ENCODE peak calls at places on chromosomes 16 and 17, in four cellular contexts. One of them, this sample, is unnamed.

GRCh38 chr17:78429618-78429995 is 51.2 kb downstream of the PGS1 start:
- DNase-seq in NCI-H446: no peak
- DNase-seq in NCI-H510A treated with DMSO at 0.1 percent for 48 hours: no peak
- DNase-seq in activated CD4-positive, alpha-beta T cell treated with anti-CD3 and anti-CD28 coated beads for 1 hour: no peak
- DNase-seq in this sample: no peak

GRCh38 chr17:21295036-21295952 is 10.8 kb downstream of the MAP2K3 start:
- DNase-seq in NCI-H446: no peak
- DNase-seq in NCI-H510A treated with DMSO at 0.1 percent for 48 hours: no peak
- DNase-seq in activated CD4-positive, alpha-beta T cell treated with anti-CD3 and anti-CD28 coated beads for 1 hour: no peak
- DNase-seq in this sample: no peak

GRCh38 chr16:88508868-88509748 is 56.0 kb downstream of the ZFPM1 start:
- DNase-seq in NCI-H446: no peak
- DNase-seq in NCI-H510A treated with DMSO at 0.1 percent for 48 hours: no peak
- DNase-seq in activated CD4-positive, alpha-beta T cell treated with anti-CD3 and anti-CD28 coated beads for 1 hour: no peak
- DNase-seq in this sample: no peak

GRCh38 chr17:7883781-7884386 is 4.7 kb upstream of the CHD3 start:
- DNase-seq in NCI-H446: no peak
- DNase-seq in NCI-H510A treated with DMSO at 0.1 percent for 48 hours: peak
- DNase-seq in activated CD4-positive, alpha-beta T cell treated with anti-CD3 and anti-CD28 coated beads for 1 hour: no peak
- DNase-seq in this sample: no peak

GRCh38 chr17:46191332-46192210 is 1.7 kb downstream of the KANSL1 start:
- DNase-seq in NCI-H446: peak
- DNase-seq in NCI-H510A treated with DMSO at 0.1 percent for 48 hours: peak
- DNase-seq in activated CD4-positive, alpha-beta T cell treated with anti-CD3 and anti-CD28 coated beads for 1 hour: no peak
- DNase-seq in this sample: no peak

GRCh38 chr16:81003610-81004460 is 2.9 kb downstream of the CMC2 start:
- DNase-seq in NCI-H446: no peak
- DNase-seq in NCI-H510A treated with DMSO at 0.1 percent for 48 hours: no peak
- DNase-seq in activated CD4-positive, alpha-beta T cell treated with anti-CD3 and anti-CD28 coated beads for 1 hour: no peak
- DNase-seq in this sample: no peak

GRCh38 chr16:69741951-69742904 is 12.5 kb downstream of the NOB1 start:
- DNase-seq in NCI-H446: no peak
- DNase-seq in NCI-H510A treated with DMSO at 0.1 percent for 48 hours: no peak
- DNase-seq in activated CD4-positive, alpha-beta T cell treated with anti-CD3 and anti-CD28 coated beads for 1 hour: no peak
- DNase-seq in this sample: no peak

GRCh38 chr17:3535253-3535995 is 22.2 kb downstream of the TRPV3 start:
- DNase-seq in NCI-H446: no peak
- DNase-seq in NCI-H510A treated with DMSO at 0.1 percent for 48 hours: no peak
- DNase-seq in activated CD4-positive, alpha-beta T cell treated with anti-CD3 and anti-CD28 coated beads for 1 hour: peak
- DNase-seq in this sample: peak

GRCh38 chr17:73318427-73318813 is 6.6 kb upstream of the CDC42EP4 start:
- DNase-seq in NCI-H446: no peak
- DNase-seq in NCI-H510A treated with DMSO at 0.1 percent for 48 hours: no peak
- DNase-seq in activated CD4-positive, alpha-beta T cell treated with anti-CD3 and anti-CD28 coated beads for 1 hour: no peak
- DNase-seq in this sample: no peak

GRCh38 chr17:78723001-78723796 is 58.9 kb downstream of the CYTH1 start:
- DNase-seq in NCI-H446: no peak
- DNase-seq in NCI-H510A treated with DMSO at 0.1 percent for 48 hours: peak
- DNase-seq in activated CD4-positive, alpha-beta T cell treated with anti-CD3 and anti-CD28 coated beads for 1 hour: no peak
- DNase-seq in this sample: peak

GRCh38 chr16:68921654-68922053 is 78.3 kb downstream of the TANGO6 start:
- DNase-seq in NCI-H446: no peak
- DNase-seq in NCI-H510A treated with DMSO at 0.1 percent for 48 hours: no peak
- DNase-seq in activated CD4-positive, alpha-beta T cell treated with anti-CD3 and anti-CD28 coated beads for 1 hour: no peak
- DNase-seq in this sample: no peak

GRCh38 chr16:1830213-1830612 is 3.2 kb downstream of the FAHD1 start:
- DNase-seq in NCI-H446: no peak
- DNase-seq in NCI-H510A treated with DMSO at 0.1 percent for 48 hours: no peak
- DNase-seq in activated CD4-positive, alpha-beta T cell treated with anti-CD3 and anti-CD28 coated beads for 1 hour: no peak
- DNase-seq in this sample: no peak

GRCh38 chr16:66609139-66609510 is 4.6 kb downstream of the CMTM3 start:
- DNase-seq in NCI-H446: no peak
- DNase-seq in NCI-H510A treated with DMSO at 0.1 percent for 48 hours: no peak
- DNase-seq in activated CD4-positive, alpha-beta T cell treated with anti-CD3 and anti-CD28 coated beads for 1 hour: no peak
- DNase-seq in this sample: no peak

GRCh38 chr17:57871863-57872262 is 22.0 kb upstream of the MRPS23 start:
- DNase-seq in NCI-H446: no peak
- DNase-seq in NCI-H510A treated with DMSO at 0.1 percent for 48 hours: no peak
- DNase-seq in activated CD4-positive, alpha-beta T cell treated with anti-CD3 and anti-CD28 coated beads for 1 hour: no peak
- DNase-seq in this sample: no peak

GRCh38 chr17:81322271-81323082 is 27.4 kb upstream of the SLC38A10 start:
- DNase-seq in NCI-H446: no peak
- DNase-seq in NCI-H510A treated with DMSO at 0.1 percent for 48 hours: no peak
- DNase-seq in activated CD4-positive, alpha-beta T cell treated with anti-CD3 and anti-CD28 coated beads for 1 hour: no peak
- DNase-seq in this sample: no peak

GRCh38 chr16:4272114-4272954 is 489 bp downstream of the TFAP4 start:
- DNase-seq in NCI-H446: no peak
- DNase-seq in NCI-H510A treated with DMSO at 0.1 percent for 48 hours: peak
- DNase-seq in activated CD4-positive, alpha-beta T cell treated with anti-CD3 and anti-CD28 coated beads for 1 hour: no peak
- DNase-seq in this sample: no peak

GRCh38 chr17:385195-385835 is 32.7 kb upstream of the RPH3AL start:
- DNase-seq in NCI-H446: no peak
- DNase-seq in NCI-H510A treated with DMSO at 0.1 percent for 48 hours: no peak
- DNase-seq in activated CD4-positive, alpha-beta T cell treated with anti-CD3 and anti-CD28 coated beads for 1 hour: no peak
- DNase-seq in this sample: no peak

GRCh38 chr17:43878260-43879082 is 28.9 kb downstream of the MPP2 start:
- DNase-seq in NCI-H446: no peak
- DNase-seq in NCI-H510A treated with DMSO at 0.1 percent for 48 hours: peak
- DNase-seq in activated CD4-positive, alpha-beta T cell treated with anti-CD3 and anti-CD28 coated beads for 1 hour: peak
- DNase-seq in this sample: peak

GRCh38 chr17:40415390-40415789 is 2.3 kb downstream of the TOP2A start:
- DNase-seq in NCI-H446: peak
- DNase-seq in NCI-H510A treated with DMSO at 0.1 percent for 48 hours: peak
- DNase-seq in activated CD4-positive, alpha-beta T cell treated with anti-CD3 and anti-CD28 coated beads for 1 hour: no peak
- DNase-seq in this sample: no peak

GRCh38 chr17:29070308-29070707 is 27.4 kb downstream of the PIPOX start:
- DNase-seq in NCI-H446: no peak
- DNase-seq in NCI-H510A treated with DMSO at 0.1 percent for 48 hours: no peak
- DNase-seq in activated CD4-positive, alpha-beta T cell treated with anti-CD3 and anti-CD28 coated beads for 1 hour: no peak
- DNase-seq in this sample: no peak

GRCh38 chr16:88922114-88922825 is 54.7 kb downstream of the CBFA2T3 start:
- DNase-seq in NCI-H446: no peak
- DNase-seq in NCI-H510A treated with DMSO at 0.1 percent for 48 hours: no peak
- DNase-seq in activated CD4-positive, alpha-beta T cell treated with anti-CD3 and anti-CD28 coated beads for 1 hour: no peak
- DNase-seq in this sample: peak

GRCh38 chr16:87234601-87235000 is 82.6 kb downstream of the C16orf95 start:
- DNase-seq in NCI-H446: no peak
- DNase-seq in NCI-H510A treated with DMSO at 0.1 percent for 48 hours: no peak
- DNase-seq in activated CD4-positive, alpha-beta T cell treated with anti-CD3 and anti-CD28 coated beads for 1 hour: no peak
- DNase-seq in this sample: no peak

GRCh38 chr16:17303101-17303500 is 167.7 kb downstream of the XYLT1 start:
- DNase-seq in NCI-H446: no peak
- DNase-seq in NCI-H510A treated with DMSO at 0.1 percent for 48 hours: no peak
- DNase-seq in activated CD4-positive, alpha-beta T cell treated with anti-CD3 and anti-CD28 coated beads for 1 hour: no peak
- DNase-seq in this sample: no peak

GRCh38 chr17:37506678-37507077 is 17.0 kb downstream of the DUSP14 start:
- DNase-seq in NCI-H446: peak
- DNase-seq in NCI-H510A treated with DMSO at 0.1 percent for 48 hours: peak
- DNase-seq in activated CD4-positive, alpha-beta T cell treated with anti-CD3 and anti-CD28 coated beads for 1 hour: no peak
- DNase-seq in this sample: peak

GRCh38 chr16:31258366-31258765 is 1.4 kb upstream of the ITGAM start:
- DNase-seq in NCI-H446: no peak
- DNase-seq in NCI-H510A treated with DMSO at 0.1 percent for 48 hours: no peak
- DNase-seq in activated CD4-positive, alpha-beta T cell treated with anti-CD3 and anti-CD28 coated beads for 1 hour: no peak
- DNase-seq in this sample: no peak

GRCh38 chr17:46851029-46851741 is at the start of gene WNT9B:
- DNase-seq in NCI-H446: no peak
- DNase-seq in NCI-H510A treated with DMSO at 0.1 percent for 48 hours: peak
- DNase-seq in activated CD4-positive, alpha-beta T cell treated with anti-CD3 and anti-CD28 coated beads for 1 hour: no peak
- DNase-seq in this sample: no peak

GRCh38 chr17:63314766-63315165 is 131.3 kb downstream of the CYB561 start:
- DNase-seq in NCI-H446: no peak
- DNase-seq in NCI-H510A treated with DMSO at 0.1 percent for 48 hours: no peak
- DNase-seq in activated CD4-positive, alpha-beta T cell treated with anti-CD3 and anti-CD28 coated beads for 1 hour: no peak
- DNase-seq in this sample: no peak

GRCh38 chr17:8147805-8148404 is 4.3 kb downstream of the PER1 start:
- DNase-seq in NCI-H446: no peak
- DNase-seq in NCI-H510A treated with DMSO at 0.1 percent for 48 hours: no peak
- DNase-seq in activated CD4-positive, alpha-beta T cell treated with anti-CD3 and anti-CD28 coated beads for 1 hour: no peak
- DNase-seq in this sample: no peak

GRCh38 chr17:43468746-43469544 is 14.8 kb upstream of the DHX8 start:
- DNase-seq in NCI-H446: no peak
- DNase-seq in NCI-H510A treated with DMSO at 0.1 percent for 48 hours: no peak
- DNase-seq in activated CD4-positive, alpha-beta T cell treated with anti-CD3 and anti-CD28 coated beads for 1 hour: no peak
- DNase-seq in this sample: no peak

GRCh38 chr16:71255721-71256120 is 25.2 kb upstream of the HYDIN start:
- DNase-seq in NCI-H446: no peak
- DNase-seq in NCI-H510A treated with DMSO at 0.1 percent for 48 hours: no peak
- DNase-seq in activated CD4-positive, alpha-beta T cell treated with anti-CD3 and anti-CD28 coated beads for 1 hour: no peak
- DNase-seq in this sample: no peak

GRCh38 chr17:49123061-49123460 is 9.5 kb upstream of the B4GALNT2 start:
- DNase-seq in NCI-H446: no peak
- DNase-seq in NCI-H510A treated with DMSO at 0.1 percent for 48 hours: peak
- DNase-seq in activated CD4-positive, alpha-beta T cell treated with anti-CD3 and anti-CD28 coated beads for 1 hour: no peak
- DNase-seq in this sample: no peak

GRCh38 chr16:3774156-3774767 is 56.9 kb upstream of the TRAP1 start:
- DNase-seq in NCI-H446: no peak
- DNase-seq in NCI-H510A treated with DMSO at 0.1 percent for 48 hours: no peak
- DNase-seq in activated CD4-positive, alpha-beta T cell treated with anti-CD3 and anti-CD28 coated beads for 1 hour: no peak
- DNase-seq in this sample: no peak

GRCh38 chr17:8209909-8210760 is at the start of gene AURKB:
- DNase-seq in NCI-H446: peak
- DNase-seq in NCI-H510A treated with DMSO at 0.1 percent for 48 hours: peak
- DNase-seq in activated CD4-positive, alpha-beta T cell treated with anti-CD3 and anti-CD28 coated beads for 1 hour: peak
- DNase-seq in this sample: peak

GRCh38 chr17:73387746-73388577 is 76.2 kb upstream of the CDC42EP4 start:
- DNase-seq in NCI-H446: no peak
- DNase-seq in NCI-H510A treated with DMSO at 0.1 percent for 48 hours: no peak
- DNase-seq in activated CD4-positive, alpha-beta T cell treated with anti-CD3 and anti-CD28 coated beads for 1 hour: no peak
- DNase-seq in this sample: no peak

GRCh38 chr16:68644715-68645493 is at the start of gene CDH3:
- DNase-seq in NCI-H446: no peak
- DNase-seq in NCI-H510A treated with DMSO at 0.1 percent for 48 hours: peak
- DNase-seq in activated CD4-positive, alpha-beta T cell treated with anti-CD3 and anti-CD28 coated beads for 1 hour: no peak
- DNase-seq in this sample: no peak

This sample was measured in cerebellar nuclear complex.